ENCODE peak calls at places on chromosomes 5 and 9, in four cellular contexts. I, S, G and Q are unnamed samples.

GRCh38 chr5:60196382-60197113 is 303.0 kb upstream of the PDE4D start:
- DNase-seq in I (peak), S (no peak), G (no peak), Q (no peak)

GRCh38 chr5:60522299-60522915 is 177.6 kb downstream of the DEPDC1B start:
- DNase-seq in I (no peak), S (no peak), G (peak), Q (peak)

GRCh38 chr9:33750307-33750838 is 45.0 kb upstream of the PRSS3 start:
- DNase-seq in I (no peak), S (peak), G (no peak), Q (no peak)

GRCh38 chr5:17679597-17680187 is 45.4 kb downstream of the TAF11L14 start:
- DNase-seq in I (no peak), S (no peak), G (no peak), Q (no peak)

GRCh38 chr9:68560131-68560844 is 19.6 kb upstream of the TMEM252 start:
- DNase-seq in I (no peak), S (peak), G (peak), Q (peak)

GRCh38 chr9:133813749-133814585 is 75.8 kb upstream of the SARDH start:
- DNase-seq in I (no peak), S (no peak), G (no peak), Q (no peak)

GRCh38 chr9:1354066-1354465 is 303.9 kb downstream of the DMRT2 start:
- DNase-seq in I (no peak), S (no peak), G (no peak), Q (no peak)

GRCh38 chr9:69386651-69387050 is 61.6 kb downstream of the ENTREP1 start:
- DNase-seq in I (no peak), S (no peak), G (no peak), Q (no peak)

GRCh38 chr9:130383979-130384676 is 60.6 kb upstream of the ASS1 start:
- DNase-seq in I (no peak), S (no peak), G (no peak), Q (no peak)

GRCh38 chr5:154993461-154993860 is 20.1 kb upstream of the KIF4B start:
- DNase-seq in I (no peak), S (no peak), G (no peak), Q (no peak)

GRCh38 chr9:137612741-137613142 is 6.1 kb upstream of the EHMT1 start:
- DNase-seq in I (no peak), S (no peak), G (no peak), Q (no peak)

GRCh38 chr5:65329266-65329665 is 152.5 kb downstream of the ADAMTS6 start:
- DNase-seq in I (no peak), S (no peak), G (no peak), Q (no peak)

GRCh38 chr9:133958756-133959155 is 33.4 kb downstream of the VAV2 start:
- DNase-seq in I (no peak), S (no peak), G (peak), Q (peak)

GRCh38 chr9:77876091-77876490 is 155.5 kb downstream of the GNAQ start:
- DNase-seq in I (no peak), S (no peak), G (no peak), Q (no peak)

GRCh38 chr5:174636081-174636480 is 88.3 kb upstream of the MSX2 start:
- DNase-seq in I (no peak), S (no peak), G (no peak), Q (no peak)

GRCh38 chr5:106875591-106876297 is 795.0 kb downstream of the EFNA5 start:
- DNase-seq in I (no peak), S (no peak), G (peak), Q (peak)

GRCh38 chr5:110258460-110258859 is 468.0 kb downstream of the TMEM232 start:
- DNase-seq in I (no peak), S (no peak), G (no peak), Q (no peak)

GRCh38 chr5:172490739-172491461 is 36.6 kb upstream of the SH3PXD2B start:
- DNase-seq in I (no peak), S (no peak), G (no peak), Q (no peak)

GRCh38 chr5:180274695-180275094 is 17.2 kb downstream of the MAPK9 start:
- DNase-seq in I (no peak), S (no peak), G (no peak), Q (no peak)

GRCh38 chr9:124776952-124777645 is at the start of gene OLFML2A:
- DNase-seq in I (no peak), S (no peak), G (peak), Q (peak)

DNA sequence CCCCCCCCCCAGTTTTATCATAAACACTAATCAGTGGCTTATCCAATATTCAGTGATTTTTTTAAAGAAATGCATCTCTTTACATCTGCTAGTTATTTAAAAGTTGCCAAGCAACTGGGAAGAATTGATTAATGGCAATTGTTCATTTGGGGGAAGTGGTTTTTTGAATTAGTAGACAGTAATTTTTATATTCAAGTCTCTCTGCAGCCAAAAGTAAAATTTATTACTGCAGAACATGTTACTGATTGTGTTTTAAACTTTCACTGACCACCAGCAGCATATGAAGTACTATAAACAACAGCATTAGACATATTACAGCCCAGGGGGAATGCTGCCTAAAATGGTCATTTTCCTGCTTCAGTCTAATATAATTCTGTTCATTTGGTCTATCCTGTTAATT is 308.8 kb upstream of the NREP start:
- DNase-seq in I (no peak), S (no peak), G (no peak), Q (no peak)
- TF ChIP-seq CTCF in I (no peak), S (no peak), G (no peak), Q (no peak)

GRCh38 chr5:149550267-149550582 is 1.0 kb downstream of the CSNK1A1 start:
- DNase-seq in I (peak), S (no peak), G (no peak), Q (no peak)

GRCh38 chr5:149550608-149551226 is 522 bp downstream of the CSNK1A1 start:
- DNase-seq in I (no peak), S (peak), G (peak), Q (peak)

GRCh38 chr5:149552761-149553160 is 1.5 kb upstream of the CSNK1A1 start:
- DNase-seq in I (no peak), S (no peak), G (no peak), Q (no peak)

GRCh38 chr5:149551227-149552037 is at the start of gene CSNK1A1:
- DNase-seq in I (peak), S (peak), G (peak), Q (peak)

DNA sequence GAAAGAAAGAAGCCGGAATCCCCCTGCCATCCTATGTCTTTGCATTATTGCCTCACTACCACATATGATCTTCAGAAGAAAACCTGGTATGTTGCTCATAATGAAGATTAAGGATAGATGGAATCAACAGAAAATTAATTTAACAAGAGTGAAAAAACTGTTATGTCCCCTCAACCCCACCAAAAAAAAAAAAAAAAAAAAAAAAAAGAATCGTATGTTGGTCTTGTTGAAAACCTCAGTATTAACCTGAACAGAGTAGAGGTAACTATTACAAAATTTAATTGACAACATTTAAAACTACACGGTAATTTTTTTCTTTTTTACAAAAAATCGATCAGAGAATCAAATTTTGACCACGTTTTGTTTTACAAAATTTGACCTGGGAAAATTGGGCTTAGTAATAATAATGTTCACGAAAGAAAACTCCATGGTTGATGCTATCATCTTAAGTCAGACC is 827 bp upstream of the CSNK1A1 start:
- DNase-seq in I (no peak), S (no peak), G (no peak), Q (no peak)
- TF ChIP-seq CTCF in I (no peak), S (peak), G (peak), Q (no peak)

GRCh38 chr5:52869391-52869790 is 81.7 kb downstream of the ITGA1 start:
- DNase-seq in I (no peak), S (no peak), G (no peak), Q (no peak)

GRCh38 chr5:52868417-52868816 is 80.7 kb downstream of the ITGA1 start:
- DNase-seq in I (no peak), S (no peak), G (no peak), Q (no peak)

GRCh38 chr5:52867809-52868208 is 80.1 kb downstream of the ITGA1 start:
- DNase-seq in I (no peak), S (no peak), G (no peak), Q (no peak)

GRCh38 chr5:52875827-52876226 is 88.1 kb downstream of the ITGA1 start:
- DNase-seq in I (no peak), S (no peak), G (no peak), Q (no peak)

GRCh38 chr5:52870448-52870847 is 82.7 kb downstream of the ITGA1 start:
- DNase-seq in I (no peak), S (no peak), G (no peak), Q (no peak)
- TF ChIP-seq CTCF in I (no peak), S (no peak), G (no peak), Q (no peak)

DNA sequence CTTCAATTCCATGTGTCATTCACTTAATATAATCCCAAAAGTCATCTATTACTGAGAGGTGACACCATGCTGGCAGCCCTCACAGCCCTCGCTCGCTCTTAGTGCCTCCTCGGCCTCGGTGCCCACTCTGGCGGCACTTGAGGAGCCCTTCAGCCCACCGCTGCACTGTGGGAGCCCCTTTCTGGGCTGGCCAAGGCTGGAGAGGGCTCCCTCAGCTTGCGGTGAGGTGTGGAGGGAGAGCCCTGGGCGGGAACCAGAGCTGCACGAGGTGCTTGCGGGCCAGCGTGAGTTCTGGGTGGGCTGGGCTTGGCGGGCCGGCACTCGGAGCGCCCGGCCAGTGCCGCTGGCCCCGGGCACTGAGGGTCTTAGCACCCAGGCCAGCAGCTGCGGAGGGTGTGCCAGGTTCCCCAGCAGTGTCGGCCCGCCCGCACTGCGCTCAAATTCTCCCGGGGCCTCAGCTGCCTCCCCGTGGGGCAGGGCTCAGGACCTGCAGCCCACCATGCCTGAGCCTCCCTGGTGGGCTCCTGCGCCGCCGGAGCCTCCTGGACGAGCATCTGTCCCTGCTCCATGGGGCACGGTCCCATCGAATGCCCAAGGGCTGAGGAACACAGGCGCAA is 374.1 kb downstream of the ELAVL2 start:
- DNase-seq in I (no peak), S (no peak), G (no peak), Q (no peak)
- TF ChIP-seq CTCF in I (no peak), S (no peak), G (no peak), Q (no peak)

GRCh38 chr5:138082033-138082432 is 1.8 kb upstream of the WNT8A start:
- DNase-seq in I (no peak), S (no peak), G (peak), Q (no peak)
- TF ChIP-seq CTCF in I (no peak), S (no peak), G (peak), Q (no peak)

DNA sequence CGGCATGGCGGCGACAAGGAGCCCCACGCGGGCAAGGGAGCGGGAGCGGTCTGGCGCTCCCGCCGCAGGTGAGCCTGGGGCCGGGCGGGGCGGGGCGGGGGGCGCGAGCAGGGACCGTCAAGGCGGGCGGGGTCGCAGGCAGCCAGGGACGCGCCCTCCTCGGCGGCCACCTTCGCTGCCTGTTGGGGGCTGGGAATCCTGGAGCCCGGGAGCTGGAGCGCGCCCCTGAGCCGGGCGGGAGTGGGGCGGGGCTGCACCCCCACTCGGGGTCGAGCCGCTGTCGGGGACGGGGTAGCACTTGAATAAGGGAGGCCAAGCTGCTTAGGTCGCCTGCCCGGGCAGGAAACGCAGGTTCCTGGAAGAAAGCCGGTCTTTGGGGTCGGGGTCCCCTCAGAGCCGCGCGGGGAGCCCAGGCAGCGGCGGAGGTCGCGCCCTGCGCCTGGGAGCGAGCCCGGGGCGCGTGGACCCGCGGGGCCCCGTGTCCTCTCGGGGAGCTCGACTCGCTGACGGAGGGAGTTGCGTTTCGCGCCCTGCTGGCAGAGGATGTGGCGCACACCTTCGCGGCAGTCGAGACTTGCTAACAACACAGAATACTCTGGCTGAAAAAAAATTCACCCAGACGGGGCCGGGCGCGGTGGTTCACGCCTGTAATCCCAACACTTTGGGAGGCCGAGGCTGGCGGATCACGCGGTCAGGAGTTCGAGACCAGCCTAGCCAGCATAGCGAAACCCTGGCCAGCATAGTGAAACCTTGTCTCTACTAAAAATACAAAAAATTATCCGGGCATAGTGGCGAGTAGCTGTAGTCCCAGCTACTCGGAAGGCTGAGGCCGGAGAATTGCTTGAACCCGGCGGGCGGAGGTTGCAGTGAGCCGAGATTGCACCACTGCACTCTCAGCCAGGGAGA is 552 bp downstream of the OTULINL start:
- DNase-seq in I (no peak), S (peak), G (peak), Q (peak)
- TF ChIP-seq CTCF in I (no peak), S (no peak), G (peak), Q (peak)

DNA sequence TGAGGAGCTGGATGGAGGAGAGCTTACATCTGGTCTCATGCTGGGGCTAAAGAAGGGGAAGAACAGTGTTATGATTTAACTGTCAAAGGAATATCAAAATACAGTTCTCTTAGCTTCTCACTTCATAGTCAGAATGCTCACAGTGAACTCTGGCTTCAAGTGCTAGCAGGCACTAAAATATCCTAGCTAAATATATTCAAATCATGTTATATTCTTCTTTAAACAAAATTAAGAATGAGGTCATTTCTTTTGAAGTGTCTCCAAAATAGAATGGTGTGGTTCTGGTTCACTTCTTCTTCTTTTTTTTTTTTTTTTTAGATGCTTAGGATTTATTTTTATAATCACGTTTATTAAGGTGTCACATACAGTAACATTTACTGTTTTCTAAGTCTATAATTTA is 89.4 kb downstream of the NR3C1 start:
- DNase-seq in I (no peak), S (no peak), G (no peak), Q (peak)
- TF ChIP-seq CTCF in I (no peak), S (no peak), G (no peak), Q (no peak)